ENCODE peak calls at places on chromosomes 4 and X, in four cellular contexts. U, M, L and A are unnamed samples.

GRCh38 chr4:182324282-182324681 is 81.1 kb downstream of the TENM3 start:
- DNase-seq in U (no peak), M (no peak), L (no peak), A (no peak)

GRCh38 chrX:154487518-154488290 is 1.3 kb upstream of the UBL4A start:
- DNase-seq in U (no peak), M (no peak), L (no peak), A (no peak)

GRCh38 chrX:53251307-53251706 is 26.3 kb upstream of the KDM5C start:
- DNase-seq in U (peak; percentile 50), M (no peak), L (no peak), A (no peak)

GRCh38 chr4:187000281-187000680 is 276.6 kb upstream of the FAT1 start:
- DNase-seq in U (no peak), M (no peak), L (no peak), A (no peak)

GRCh38 chr4:73021634-73022033 is 47.9 kb downstream of the COX18 start:
- DNase-seq in U (no peak), M (no peak), L (no peak), A (no peak)

GRCh38 chrX:75522565-75523411 is at the start of gene ZDHHC15:
- DNase-seq in U (no peak), M (peak; percentile 14), L (peak; percentile 41), A (no peak)

GRCh38 chrX:6228720-6229119 is at the start of gene NLGN4X:
- DNase-seq in U (no peak), M (no peak), L (no peak), A (no peak)

GRCh38 chrX:117985241-117985640 is 131.4 kb downstream of the KLHL13 start:
- DNase-seq in U (no peak), M (no peak), L (no peak), A (no peak)

GRCh38 chr4:87354168-87355102 is 31.8 kb upstream of the HSD17B13 start:
- DNase-seq in U (no peak), M (no peak), L (no peak), A (no peak)

GRCh38 chrX:37378399-37378798 is 29.2 kb downstream of the PRRG1 start:
- DNase-seq in U (no peak), M (no peak), L (no peak), A (no peak)

GRCh38 chrX:25144043-25144940 is 128.5 kb upstream of the ARX start:
- DNase-seq in U (peak; percentile 1), M (peak; percentile 49), L (peak; percentile 2), A (peak; percentile 10)

GRCh38 chr4:36445485-36445884 is 164.1 kb downstream of the DTHD1 start:
- DNase-seq in U (no peak), M (no peak), L (no peak), A (no peak)

GRCh38 chr4:158020175-158020574 is 152.7 kb downstream of the GASK1B start:
- DNase-seq in U (peak; percentile 97), M (no peak), L (no peak), A (no peak)

GRCh38 chr4:123830920-123831319 is 434.3 kb downstream of the SPRY1 start:
- DNase-seq in U (no peak), M (no peak), L (no peak), A (no peak)

GRCh38 chr4:14143892-14144291 is 516.4 kb upstream of the BOD1L1 start:
- DNase-seq in U (no peak), M (no peak), L (no peak), A (no peak)

GRCh38 chr4:176043838-176044588 is 21.6 kb upstream of the WDR17 start:
- DNase-seq in U (no peak), M (no peak), L (no peak), A (no peak)

GRCh38 chr4:175646802-175647201 is 165.3 kb downstream of the GPM6A start:
- DNase-seq in U (no peak), M (no peak), L (no peak), A (no peak)

GRCh38 chr4:166174717-166175510 is 301.9 kb downstream of the TLL1 start:
- DNase-seq in U (no peak), M (no peak), L (no peak), A (no peak)

GRCh38 chr4:14729605-14730004 is 272.7 kb upstream of the CPEB2 start:
- DNase-seq in U (no peak), M (no peak), L (no peak), A (no peak)

GRCh38 chr4:104726002-104726401 is 231.3 kb upstream of the CXXC4 start:
- DNase-seq in U (no peak), M (no peak), L (no peak), A (no peak)

GRCh38 chr4:113328514-113328913 is 279.1 kb downstream of the ANK2 start:
- DNase-seq in U (no peak), M (no peak), L (no peak), A (no peak)

GRCh38 chrX:22192419-22193086 is 80.2 kb upstream of the CBLL2 start:
- DNase-seq in U (peak; percentile 3), M (peak; percentile 52), L (peak; percentile 14), A (peak; percentile 13)

GRCh38 chr4:48815483-48815882 is 15.4 kb upstream of the OCIAD1 start:
- DNase-seq in U (no peak), M (no peak), L (no peak), A (no peak)

GRCh38 chr4:156396534-156396933 is 442.9 kb upstream of the CTSO start:
- DNase-seq in U (no peak), M (no peak), L (no peak), A (no peak)

GRCh38 chr4:153205757-153206156 is 1.5 kb downstream of the TRIM2 start:
- DNase-seq in U (no peak), M (no peak), L (no peak), A (no peak)

GRCh38 chr4:86935499-86935832 is 655 bp downstream of the AFF1 start:
- DNase-seq in U (no peak), M (no peak), L (peak; percentile 38), A (no peak)

GRCh38 chr4:1325176-1325480 is 21.9 kb upstream of the UVSSA start:
- DNase-seq in U (no peak), M (no peak), L (no peak), A (no peak)

GRCh38 chrX:9249452-9249851 is 215.4 kb upstream of the TBL1X start:
- DNase-seq in U (no peak), M (no peak), L (no peak), A (no peak)

GRCh38 chr4:128228021-128228571 is 59.5 kb downstream of the PGRMC2 start:
- DNase-seq in U (no peak), M (no peak), L (no peak), A (no peak)

GRCh38 chrX:123184199-123184857 is at the start of gene GRIA3:
- DNase-seq in U (no peak), M (no peak), L (no peak), A (no peak)

GRCh38 chr4:75769044-75769443 is 44.7 kb downstream of the USO1 start:
- DNase-seq in U (no peak), M (no peak), L (no peak), A (no peak)

GRCh38 chr4:90852232-90852631 is 725.0 kb downstream of the CCSER1 start:
- DNase-seq in U (no peak), M (no peak), L (no peak), A (no peak)

GRCh38 chr4:179059396-179059795 is 1617.2 kb upstream of the AGA start:
- DNase-seq in U (no peak), M (no peak), L (no peak), A (no peak)

GRCh38 chr4:94828882-94829281 is 71.1 kb downstream of the BMPR1B start:
- DNase-seq in U (no peak), M (no peak), L (no peak), A (no peak)

GRCh38 chrX:154121961-154122360 is 22.1 kb upstream of the OPN1LW start:
- DNase-seq in U (no peak), M (no peak), L (no peak), A (no peak)

GRCh38 chrX:64894454-64895038 is 81.7 kb downstream of the ZC4H2 start:
- DNase-seq in U (no peak), M (no peak), L (no peak), A (peak; percentile 4)

GRCh38 chr4:52298444-52298843 is 247.3 kb downstream of the SPATA18 start:
- DNase-seq in U (no peak), M (no peak), L (no peak), A (no peak)

GRCh38 chrX:18377802-18378201 is 23.3 kb upstream of the SCML2 start:
- DNase-seq in U (no peak), M (no peak), L (peak; percentile 2), A (no peak)

GRCh38 chr4:186693159-186693815 is 30.4 kb downstream of the FAT1 start:
- DNase-seq in U (peak; percentile 52), M (peak; percentile 79), L (no peak), A (no peak)